ENCODE peak calls at places on chromosome 1, in six cellular contexts. W is AG09319, T is ACHN, Q is LoVo, C is T1000, L is midbrain. F is an unnamed sample.

GRCh38 chr1:147771216-147772125 is 11.1 kb upstream of the GJA5 start:
- DNase-seq in L (peak; percentile 1), Q (peak; percentile 56), C (no peak), T (no peak), W (no peak), F (no peak)

GRCh38 chr1:205537386-205538018 is 33.0 kb downstream of the CDK18 start:
- DNase-seq in W (no peak), Q (no peak), C (no peak), L (no peak), T (no peak), F (no peak)

GRCh38 chr1:214002472-214002871 is 14.7 kb downstream of the PROX1 start:
- DNase-seq in W (no peak), T (no peak), Q (no peak), L (peak; percentile 52), C (no peak), F (no peak)

GRCh38 chr1:228743405-228743804 is 8.1 kb downstream of the RHOU start:
- DNase-seq in W (no peak), Q (no peak), T (no peak), C (no peak), L (peak; percentile 40), F (no peak)

GRCh38 chr1:209103135-209103534 is 480.4 kb upstream of the CAMK1G start:
- DNase-seq in Q (no peak), W (no peak), T (no peak), L (no peak), C (no peak), F (no peak)

GRCh38 chr1:164602480-164603093 is 43.6 kb downstream of the PBX1 start:
- DNase-seq in C (no peak), Q (no peak), L (peak; percentile 30), T (peak; percentile 59), W (no peak), F (peak; percentile 41)

GRCh38 chr1:236514703-236515442 is 8.9 kb upstream of the LGALS8 start:
- DNase-seq in C (no peak), L (no peak), Q (no peak), T (no peak), W (no peak), F (no peak)

GRCh38 chr1:212951058-212951923 is 950 bp downstream of the VASH2 start:
- DNase-seq in C (no peak), L (no peak), Q (no peak), W (no peak), T (no peak), F (no peak)

GRCh38 chr1:54312874-54313316 is 93.3 kb downstream of the SSBP3 start:
- DNase-seq in T (no peak), Q (no peak), L (no peak), W (peak; percentile 78), C (no peak), F (no peak)

F was measured in Calu3.